ENCODE peak calls at places on chromosomes 2 and 18, in nine cellular contexts. I, T, A, E, O, P, U, Z and S are unnamed samples.

GRCh38 chr2:196988599-196988998 is 62.1 kb upstream of the PGAP1 start:
- DNase-seq in I (no peak), T (no peak), A (no peak), E (no peak), O (no peak), P (no peak), U (no peak), Z (peak; percentile 33), S (no peak)

GRCh38 chr2:101173707-101174295 is 22.6 kb upstream of the TBC1D8 start:
- DNase-seq in I (no peak), T (no peak), A (no peak), E (no peak), O (peak; percentile 48), P (no peak), U (no peak), Z (no peak), S (no peak)

GRCh38 chr2:128498086-128498485 is 179.4 kb upstream of the HS6ST1 start:
- DNase-seq in I (no peak), T (no peak), A (no peak), E (no peak), O (no peak), P (no peak), U (no peak), Z (no peak), S (no peak)

GRCh38 chr18:2905802-2906521 is 59.2 kb downstream of the EMILIN2 start:
- DNase-seq in I (no peak), T (peak; percentile 70), A (peak; percentile 79), E (peak; percentile 81), O (peak; percentile 81), P (peak; percentile 85), U (peak; percentile 71), Z (peak; percentile 68), S (no peak)

GRCh38 chr2:199160081-199160480 is 297.7 kb downstream of the SATB2 start:
- DNase-seq in I (peak; percentile 52), T (no peak), A (no peak), E (no peak), O (no peak), P (no peak), U (no peak), Z (no peak), S (no peak)

GRCh38 chr2:164388511-164388910 is 232.8 kb downstream of the GRB14 start:
- DNase-seq in I (peak; percentile 92), T (no peak), A (no peak), E (no peak), O (no peak), P (no peak), U (peak; percentile 58), Z (peak; percentile 72), S (peak; percentile 88)

GRCh38 chr2:203562283-203562682 is 27.2 kb upstream of the RAPH1 start:
- DNase-seq in I (no peak), T (no peak), A (no peak), E (no peak), O (no peak), P (no peak), U (peak; percentile 15), Z (no peak), S (no peak)

GRCh38 chr2:38523728-38524437 is 78.8 kb downstream of the HNRNPLL start:
- DNase-seq in I (no peak), T (peak; percentile 28), A (no peak), E (no peak), O (no peak), P (no peak), U (no peak), Z (no peak), S (no peak)

GRCh38 chr2:24822049-24822706 is 29.0 kb downstream of the CENPO start:
- DNase-seq in I (no peak), T (no peak), A (no peak), E (no peak), O (peak; percentile 7), P (peak; percentile 36), U (no peak), Z (no peak), S (no peak)

GRCh38 chr2:72917875-72918660 is 749 bp downstream of the EMX1 start:
- DNase-seq in I (no peak), T (no peak), A (no peak), E (no peak), O (no peak), P (peak; percentile 55), U (no peak), Z (no peak), S (no peak)

GRCh38 chr2:191693151-191693550 is 15.2 kb downstream of the NABP1 start:
- DNase-seq in I (no peak), T (no peak), A (no peak), E (no peak), O (no peak), P (no peak), U (no peak), Z (no peak), S (no peak)

GRCh38 chr2:64812298-64812697 is 158.6 kb upstream of the SERTAD2 start:
- DNase-seq in I (no peak), T (no peak), A (no peak), E (no peak), O (no peak), P (no peak), U (no peak), Z (no peak), S (no peak)

DNA sequence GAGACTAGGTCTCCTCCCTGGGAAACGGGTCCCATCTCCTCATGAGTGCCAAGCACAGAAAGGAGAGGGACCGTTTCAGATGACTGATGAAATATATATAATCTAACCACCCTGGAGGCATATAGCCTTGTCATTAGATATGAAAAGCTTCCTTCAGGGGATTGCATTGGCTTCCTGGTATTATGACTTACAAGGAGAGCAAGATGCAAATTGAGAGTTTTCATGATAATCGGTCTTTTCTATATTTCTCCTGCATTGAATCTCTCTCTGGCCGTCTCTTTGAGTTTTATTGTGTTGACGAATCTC is 554.8 kb downstream of the CMPK2 start:
- DNase-seq in I (no peak), T (no peak), A (no peak), E (no peak), O (no peak), P (no peak), U (no peak), Z (no peak), S (no peak)
- H3K4me3 ChIP-seq in I (no peak overlapping the region), T (peak overlapping the region; percentile 3), A (no peak overlapping the region), E (no peak overlapping the region), O (no peak overlapping the region), P (no peak overlapping the region), U (no peak overlapping the region), Z (no peak overlapping the region), S (no peak overlapping the region)

DNA sequence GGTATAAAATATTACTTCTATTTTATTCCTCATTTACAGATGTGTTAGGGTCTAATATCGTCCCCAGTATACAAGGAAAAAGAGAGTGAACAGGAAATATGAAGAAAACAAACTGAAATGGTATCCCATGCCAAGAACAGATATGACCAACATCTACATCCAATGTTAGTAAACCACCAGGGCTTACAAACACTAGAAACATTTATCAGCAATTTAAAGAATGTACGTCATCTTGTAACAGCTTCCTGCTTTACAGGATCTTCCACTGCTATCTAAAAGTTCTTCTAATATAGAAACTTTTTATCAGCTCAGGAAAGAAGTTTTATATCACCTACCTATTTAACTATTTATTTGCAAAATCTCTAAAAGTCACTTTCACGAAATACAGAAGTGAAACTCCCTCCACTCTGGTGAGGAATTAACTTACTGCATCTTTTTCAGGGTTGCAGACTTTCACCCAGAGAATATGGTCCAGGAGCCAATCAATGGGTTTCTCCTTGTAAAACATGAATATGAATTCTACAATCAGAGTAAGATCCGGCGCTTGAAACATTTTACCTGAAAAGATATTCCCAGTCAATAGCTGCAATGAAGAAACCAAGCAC is 35.2 kb downstream of the UNC50 start:
- DNase-seq in I (no peak), T (no peak), A (no peak), E (no peak), O (no peak), P (no peak), U (no peak), Z (no peak), S (no peak)
- H3K36me3 ChIP-seq in I (no peaks in the 10 kb centered on the region), T (no peaks in the 10 kb centered on the region), A (no peaks in the 10 kb centered on the region), E (peaks cover 73% of the 10 kb centered on the region), O (no peaks in the 10 kb centered on the region), P (no peaks in the 10 kb centered on the region), U (no peaks in the 10 kb centered on the region), Z (no peaks in the 10 kb centered on the region), S (no peaks in the 10 kb centered on the region)

GRCh38 chr18:27073404-27073830 is 111.7 kb downstream of the CHST9 start:
- DNase-seq in I (no peak), T (no peak), A (no peak), E (no peak), O (no peak), P (no peak), U (no peak), Z (no peak), S (no peak)
- H3K4me3 ChIP-seq in I (no peak overlapping the region), T (no peak overlapping the region), A (no peak overlapping the region), E (no peak overlapping the region), O (no peak overlapping the region), P (no peak overlapping the region), U (no peak overlapping the region), Z (no peak overlapping the region), S (no peak overlapping the region)

GRCh38 chr2:26612522-26613240 is 28.5 kb downstream of the CIB4 start:
- DNase-seq in I (no peak), T (no peak), A (peak; percentile 35), E (peak; percentile 64), O (peak; percentile 39), P (peak; percentile 78), U (no peak), Z (no peak), S (no peak)

GRCh38 chr2:26609839-26610277 is 31.3 kb downstream of the CIB4 start:
- DNase-seq in I (no peak), T (no peak), A (no peak), E (no peak), O (no peak), P (no peak), U (no peak), Z (no peak), S (no peak)

GRCh38 chr2:26609133-26609532 is 32.0 kb downstream of the CIB4 start:
- DNase-seq in I (no peak), T (no peak), A (no peak), E (no peak), O (no peak), P (no peak), U (no peak), Z (no peak), S (no peak)

GRCh38 chr2:26612034-26612433 is 29.1 kb downstream of the CIB4 start:
- DNase-seq in I (no peak), T (no peak), A (no peak), E (no peak), O (no peak), P (peak; percentile 36), U (no peak), Z (no peak), S (no peak)

DNA sequence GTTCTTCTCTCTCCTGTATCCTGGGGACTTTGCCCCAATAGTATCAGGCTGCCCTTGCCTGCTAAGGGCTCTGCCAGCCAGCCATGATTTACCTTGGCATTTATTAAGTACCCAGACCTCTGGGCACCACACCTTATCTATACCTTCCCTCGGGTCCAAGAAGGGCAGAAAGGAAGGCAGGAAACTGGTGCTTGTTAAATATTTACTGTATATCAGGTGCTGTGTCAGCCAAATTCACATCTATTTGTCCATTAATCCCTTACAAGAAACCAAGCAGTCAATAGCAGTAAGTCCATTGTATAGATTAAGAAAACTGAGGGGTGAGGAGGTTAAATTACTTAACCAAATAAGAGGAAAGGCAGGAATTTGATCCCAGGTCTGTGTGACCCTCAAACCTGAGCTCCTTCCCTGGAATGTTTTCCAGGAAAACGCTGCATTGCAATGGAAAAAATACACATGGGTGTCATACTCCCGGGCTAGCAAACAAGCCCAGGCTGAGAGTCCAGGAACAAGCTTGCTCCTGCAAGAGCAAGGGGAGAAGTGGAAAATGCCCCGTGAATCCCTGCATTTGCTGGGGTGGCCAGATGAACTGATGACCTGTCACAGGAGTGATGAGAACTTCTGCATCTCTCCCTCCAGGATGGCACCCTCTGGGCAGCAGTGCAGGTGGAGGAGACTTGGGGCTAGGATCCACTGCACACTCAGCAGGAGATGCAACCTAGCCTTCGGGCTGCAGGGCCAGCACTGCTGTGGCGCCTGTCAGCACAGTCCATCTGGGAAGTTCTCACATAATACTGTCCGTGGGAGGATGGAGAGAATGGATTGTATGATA is 30.4 kb downstream of the CIB4 start:
- DNase-seq in I (no peak), T (no peak), A (no peak), E (no peak), O (no peak), P (peak; percentile 51), U (no peak), Z (no peak), S (no peak)
- H3K36me3 ChIP-seq in I (no peaks in the 10 kb centered on the region), T (no peaks in the 10 kb centered on the region), A (no peaks in the 10 kb centered on the region), E (no peaks in the 10 kb centered on the region), O (no peaks in the 10 kb centered on the region), P (no peaks in the 10 kb centered on the region), U (no peaks in the 10 kb centered on the region), Z (no peaks in the 10 kb centered on the region), S (no peaks in the 10 kb centered on the region)